ENCODE peak calls at places on chromosome 11, in six cellular contexts. One of them, this sample, is unnamed.

GRCh38 chr11:65573391-65574146 is 1.2 kb downstream of the FAM89B start:
- DNase-seq in astrocyte: no peak
- DNase-seq in cardiac muscle cell: no peak
- DNase-seq in foreskin keratinocyte: no peak
- DNase-seq in CD8-positive, alpha-beta memory T cell: no peak
- DNase-seq in spleen: peak; percentile 89
- DNase-seq in this sample: no peak

GRCh38 chr11:3111919-3112690 is 53.0 kb downstream of the OSBPL5 start:
- DNase-seq in astrocyte: no peak
- DNase-seq in cardiac muscle cell: peak; percentile 27
- DNase-seq in foreskin keratinocyte: no peak
- DNase-seq in CD8-positive, alpha-beta memory T cell: no peak
- DNase-seq in spleen: no peak
- DNase-seq in this sample: no peak

GRCh38 chr11:57249384-57250319 is 12.6 kb upstream of the APLNR start:
- DNase-seq in astrocyte: peak; percentile 19
- DNase-seq in cardiac muscle cell: peak; percentile 75
- DNase-seq in foreskin keratinocyte: peak; percentile 63
- DNase-seq in CD8-positive, alpha-beta memory T cell: peak; percentile 13
- DNase-seq in spleen: peak; percentile 81
- DNase-seq in this sample: peak; percentile 22

GRCh38 chr11:121112498-121113455 is 11.7 kb downstream of the TECTA start:
- DNase-seq in astrocyte: peak; percentile 68
- DNase-seq in cardiac muscle cell: peak; percentile 85
- DNase-seq in foreskin keratinocyte: peak; percentile 52
- DNase-seq in CD8-positive, alpha-beta memory T cell: no peak
- DNase-seq in spleen: no peak
- DNase-seq in this sample: peak; percentile 1

GRCh38 chr11:2669926-2670469 is 29.8 kb downstream of the KCNQ1OT1 start:
- DNase-seq in astrocyte: no peak
- DNase-seq in cardiac muscle cell: no peak
- DNase-seq in foreskin keratinocyte: no peak
- DNase-seq in CD8-positive, alpha-beta memory T cell: no peak
- DNase-seq in spleen: no peak
- DNase-seq in this sample: no peak

GRCh38 chr11:68138256-68138655 is 17.1 kb upstream of the CHKA start:
- DNase-seq in astrocyte: no peak
- DNase-seq in cardiac muscle cell: no peak
- DNase-seq in foreskin keratinocyte: no peak
- DNase-seq in CD8-positive, alpha-beta memory T cell: no peak
- DNase-seq in spleen: no peak
- DNase-seq in this sample: no peak

GRCh38 chr11:125091247-125091876 is 20.1 kb downstream of the TMEM218 start:
- DNase-seq in astrocyte: peak; percentile 64
- DNase-seq in cardiac muscle cell: peak; percentile 89
- DNase-seq in foreskin keratinocyte: peak; percentile 83
- DNase-seq in CD8-positive, alpha-beta memory T cell: no peak
- DNase-seq in spleen: peak; percentile 41
- DNase-seq in this sample: no peak

GRCh38 chr11:4025957-4026324 is 68.7 kb upstream of the RRM1 start:
- DNase-seq in astrocyte: peak; percentile 50
- DNase-seq in cardiac muscle cell: peak; percentile 82
- DNase-seq in foreskin keratinocyte: no peak
- DNase-seq in CD8-positive, alpha-beta memory T cell: no peak
- DNase-seq in spleen: no peak
- DNase-seq in this sample: no peak

GRCh38 chr11:72240461-72241289 is 3.3 kb downstream of the PHOX2A start:
- DNase-seq in astrocyte: no peak
- DNase-seq in cardiac muscle cell: peak; percentile 40
- DNase-seq in foreskin keratinocyte: peak; percentile 28
- DNase-seq in CD8-positive, alpha-beta memory T cell: no peak
- DNase-seq in spleen: peak; percentile 76
- DNase-seq in this sample: no peak

GRCh38 chr11:112637046-112637445 is 324.2 kb upstream of the NCAM1 start:
- DNase-seq in astrocyte: no peak
- DNase-seq in cardiac muscle cell: no peak
- DNase-seq in foreskin keratinocyte: no peak
- DNase-seq in CD8-positive, alpha-beta memory T cell: no peak
- DNase-seq in spleen: no peak
- DNase-seq in this sample: no peak

GRCh38 chr11:64250875-64251721 is at the start of gene PLCB3:
- DNase-seq in astrocyte: no peak
- DNase-seq in cardiac muscle cell: peak; percentile 58
- DNase-seq in foreskin keratinocyte: no peak
- DNase-seq in CD8-positive, alpha-beta memory T cell: peak; percentile 61
- DNase-seq in spleen: peak; percentile 92
- DNase-seq in this sample: no peak

GRCh38 chr11:16312242-16312641 is 44.1 kb downstream of the SOX6 start:
- DNase-seq in astrocyte: no peak
- DNase-seq in cardiac muscle cell: no peak
- DNase-seq in foreskin keratinocyte: no peak
- DNase-seq in CD8-positive, alpha-beta memory T cell: no peak
- DNase-seq in spleen: no peak
- DNase-seq in this sample: no peak

GRCh38 chr11:5380740-5381342 is 2.8 kb upstream of the OR51M1 start:
- DNase-seq in astrocyte: peak; percentile 28
- DNase-seq in cardiac muscle cell: peak; percentile 78
- DNase-seq in foreskin keratinocyte: peak; percentile 35
- DNase-seq in CD8-positive, alpha-beta memory T cell: no peak
- DNase-seq in spleen: no peak
- DNase-seq in this sample: no peak

GRCh38 chr11:125514336-125515101 is 18.5 kb upstream of the FEZ1 start:
- DNase-seq in astrocyte: peak; percentile 85
- DNase-seq in cardiac muscle cell: peak; percentile 94
- DNase-seq in foreskin keratinocyte: peak; percentile 100
- DNase-seq in CD8-positive, alpha-beta memory T cell: peak; percentile 40
- DNase-seq in spleen: no peak
- DNase-seq in this sample: peak; percentile 94

GRCh38 chr11:122202951-122203456 is 87.0 kb upstream of the BLID start:
- DNase-seq in astrocyte: peak; percentile 65
- DNase-seq in cardiac muscle cell: peak; percentile 83
- DNase-seq in foreskin keratinocyte: peak; percentile 94
- DNase-seq in CD8-positive, alpha-beta memory T cell: no peak
- DNase-seq in spleen: peak; percentile 84
- DNase-seq in this sample: peak; percentile 46

GRCh38 chr11:130877532-130877931 is 38.7 kb downstream of the SNX19 start:
- DNase-seq in astrocyte: no peak
- DNase-seq in cardiac muscle cell: no peak
- DNase-seq in foreskin keratinocyte: no peak
- DNase-seq in CD8-positive, alpha-beta memory T cell: no peak
- DNase-seq in spleen: no peak
- DNase-seq in this sample: no peak

GRCh38 chr11:94635072-94635471 is 67.9 kb downstream of the PIWIL4 start:
- DNase-seq in astrocyte: no peak
- DNase-seq in cardiac muscle cell: no peak
- DNase-seq in foreskin keratinocyte: no peak
- DNase-seq in CD8-positive, alpha-beta memory T cell: no peak
- DNase-seq in spleen: no peak
- DNase-seq in this sample: no peak

GRCh38 chr11:35083181-35084061 is 55.5 kb upstream of the CD44 start:
- DNase-seq in astrocyte: peak; percentile 99
- DNase-seq in cardiac muscle cell: peak; percentile 87
- DNase-seq in foreskin keratinocyte: peak; percentile 94
- DNase-seq in CD8-positive, alpha-beta memory T cell: peak; percentile 48
- DNase-seq in spleen: peak; percentile 82
- DNase-seq in this sample: no peak

GRCh38 chr11:115066111-115066660 is 387.9 kb downstream of the NXPE2 start:
- DNase-seq in astrocyte: peak; percentile 18
- DNase-seq in cardiac muscle cell: no peak
- DNase-seq in foreskin keratinocyte: no peak
- DNase-seq in CD8-positive, alpha-beta memory T cell: no peak
- DNase-seq in spleen: no peak
- DNase-seq in this sample: no peak

GRCh38 chr11:11618973-11619435 is 2.8 kb downstream of the GALNT18 start:
- DNase-seq in astrocyte: no peak
- DNase-seq in cardiac muscle cell: no peak
- DNase-seq in foreskin keratinocyte: no peak
- DNase-seq in CD8-positive, alpha-beta memory T cell: no peak
- DNase-seq in spleen: no peak
- DNase-seq in this sample: no peak

GRCh38 chr11:7587712-7588111 is 73.9 kb downstream of the PPFIBP2 start:
- DNase-seq in astrocyte: no peak
- DNase-seq in cardiac muscle cell: no peak
- DNase-seq in foreskin keratinocyte: no peak
- DNase-seq in CD8-positive, alpha-beta memory T cell: no peak
- DNase-seq in spleen: no peak
- DNase-seq in this sample: no peak

GRCh38 chr11:126655807-126656128 is 300.3 kb downstream of the ST3GAL4 start:
- DNase-seq in astrocyte: no peak
- DNase-seq in cardiac muscle cell: peak; percentile 21
- DNase-seq in foreskin keratinocyte: peak; percentile 22
- DNase-seq in CD8-positive, alpha-beta memory T cell: no peak
- DNase-seq in spleen: no peak
- DNase-seq in this sample: no peak

GRCh38 chr11:126658306-126659056 is 303.0 kb downstream of the ST3GAL4 start:
- DNase-seq in astrocyte: no peak
- DNase-seq in cardiac muscle cell: no peak
- DNase-seq in foreskin keratinocyte: no peak
- DNase-seq in CD8-positive, alpha-beta memory T cell: no peak
- DNase-seq in spleen: no peak
- DNase-seq in this sample: no peak

GRCh38 chr11:126653040-126653439 is 297.6 kb downstream of the ST3GAL4 start:
- DNase-seq in astrocyte: no peak
- DNase-seq in cardiac muscle cell: no peak
- DNase-seq in foreskin keratinocyte: no peak
- DNase-seq in CD8-positive, alpha-beta memory T cell: no peak
- DNase-seq in spleen: no peak
- DNase-seq in this sample: no peak

GRCh38 chr11:126661051-126661450 is 305.6 kb downstream of the ST3GAL4 start:
- DNase-seq in astrocyte: no peak
- DNase-seq in cardiac muscle cell: no peak
- DNase-seq in foreskin keratinocyte: no peak
- DNase-seq in CD8-positive, alpha-beta memory T cell: no peak
- DNase-seq in spleen: no peak
- DNase-seq in this sample: no peak

DNA sequence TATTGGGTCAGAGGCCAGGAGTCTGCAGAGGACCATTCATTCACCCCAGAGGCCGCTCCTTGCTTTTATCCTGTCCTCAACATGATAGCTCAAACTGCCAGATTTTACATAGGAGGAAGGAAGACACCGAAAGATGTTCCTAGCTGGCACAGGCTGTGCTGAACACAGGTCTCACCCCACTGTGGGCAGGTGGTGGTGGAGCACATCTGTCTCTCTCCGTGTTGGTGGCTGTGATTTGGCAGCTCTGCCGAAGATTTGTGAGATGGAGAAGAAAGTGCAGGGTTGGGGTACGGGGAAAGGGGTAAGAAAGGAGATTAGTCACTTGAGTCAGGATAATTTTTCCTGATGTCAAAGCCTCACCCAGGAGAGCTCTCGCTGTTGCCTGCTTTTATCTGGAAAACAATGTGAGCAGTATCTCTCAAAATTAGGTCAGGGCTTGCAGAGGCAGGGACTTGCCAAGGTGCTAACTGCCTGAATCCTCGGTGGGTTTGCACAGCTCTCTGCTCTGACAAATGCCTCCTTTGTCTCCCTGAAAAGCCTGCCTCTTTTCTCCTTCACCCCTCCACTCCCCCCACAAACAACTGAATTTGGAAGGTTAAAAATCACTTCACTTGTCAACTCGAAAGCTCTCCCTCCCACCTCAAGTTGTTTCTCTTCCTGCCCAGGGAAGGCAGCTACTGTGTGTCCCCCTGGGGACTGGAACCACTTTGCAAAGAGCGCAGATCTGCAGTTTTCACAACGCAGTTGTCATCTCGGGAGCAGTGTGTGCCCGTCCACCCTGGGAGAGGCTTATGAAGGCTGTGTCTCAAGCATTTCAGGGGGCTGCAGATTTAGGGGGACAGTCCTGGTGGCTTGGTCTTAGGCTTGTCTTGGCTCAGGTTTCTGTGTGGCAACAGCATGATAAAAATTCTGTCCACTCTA is 299.7 kb downstream of the ST3GAL4 start:
- DNase-seq in astrocyte: no peak
- DNase-seq in cardiac muscle cell: no peak
- DNase-seq in foreskin keratinocyte: peak; percentile 15
- DNase-seq in CD8-positive, alpha-beta memory T cell: no peak
- DNase-seq in spleen: no peak
- DNase-seq in this sample: no peak
- H3K27ac ChIP-seq in astrocyte: no peak overlapping the region
- H3K27ac ChIP-seq in cardiac muscle cell: no peak overlapping the region
- H3K27ac ChIP-seq in foreskin keratinocyte: no peak overlapping the region
- H3K27ac ChIP-seq in CD8-positive, alpha-beta memory T cell: no peak overlapping the region
- H3K27ac ChIP-seq in spleen: no peak overlapping the region
- H3K27ac ChIP-seq in this sample: no peak overlapping the region

GRCh38 chr11:386483-386882 is 7.5 kb upstream of the PKP3 start:
- DNase-seq in astrocyte: no peak
- DNase-seq in cardiac muscle cell: no peak
- DNase-seq in foreskin keratinocyte: no peak
- DNase-seq in CD8-positive, alpha-beta memory T cell: no peak
- DNase-seq in spleen: no peak
- DNase-seq in this sample: no peak
- H3K27ac ChIP-seq in astrocyte: no peak overlapping the region
- H3K27ac ChIP-seq in cardiac muscle cell: no peak overlapping the region
- H3K27ac ChIP-seq in foreskin keratinocyte: no peak overlapping the region
- H3K27ac ChIP-seq in CD8-positive, alpha-beta memory T cell: no peak overlapping the region
- H3K27ac ChIP-seq in spleen: no peak overlapping the region
- H3K27ac ChIP-seq in this sample: no peak overlapping the region

GRCh38 chr11:78376858-78377257 is 40.8 kb downstream of the GAB2 start:
- DNase-seq in astrocyte: no peak
- DNase-seq in cardiac muscle cell: no peak
- DNase-seq in foreskin keratinocyte: no peak
- DNase-seq in CD8-positive, alpha-beta memory T cell: no peak
- DNase-seq in spleen: no peak
- DNase-seq in this sample: no peak
- H3K27ac ChIP-seq in astrocyte: no peak overlapping the region
- H3K27ac ChIP-seq in cardiac muscle cell: no peak overlapping the region
- H3K27ac ChIP-seq in foreskin keratinocyte: no peak overlapping the region
- H3K27ac ChIP-seq in CD8-positive, alpha-beta memory T cell: no peak overlapping the region
- H3K27ac ChIP-seq in spleen: no peak overlapping the region
- H3K27ac ChIP-seq in this sample: no peak overlapping the region

DNA sequence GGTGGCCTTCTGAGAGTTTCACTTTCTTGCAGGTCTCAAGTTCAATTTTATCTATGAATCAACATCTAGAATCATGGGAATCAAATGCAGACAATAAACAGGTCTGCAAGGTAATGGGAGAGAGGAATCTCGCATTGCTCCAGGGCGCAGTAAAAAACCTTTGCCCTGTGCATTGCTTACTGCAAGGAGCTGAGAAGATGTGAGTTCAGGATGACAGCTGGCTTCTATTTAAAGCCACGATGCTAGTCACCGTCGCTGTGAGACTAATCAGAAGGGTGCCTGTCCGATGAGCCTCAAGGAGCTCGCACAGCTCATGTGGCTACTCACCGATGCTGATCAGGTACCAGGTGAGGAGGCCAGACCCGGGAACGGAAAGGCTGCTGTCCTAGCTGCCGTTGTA is 30.2 kb upstream of the APOA1 start:
- DNase-seq in astrocyte: no peak
- DNase-seq in cardiac muscle cell: no peak
- DNase-seq in foreskin keratinocyte: no peak
- DNase-seq in CD8-positive, alpha-beta memory T cell: no peak
- DNase-seq in spleen: no peak
- DNase-seq in this sample: no peak
- H3K27ac ChIP-seq in astrocyte: no peak overlapping the region
- H3K27ac ChIP-seq in cardiac muscle cell: peak overlapping the region; percentile 36
- H3K27ac ChIP-seq in foreskin keratinocyte: no peak overlapping the region
- H3K27ac ChIP-seq in CD8-positive, alpha-beta memory T cell: no peak overlapping the region
- H3K27ac ChIP-seq in spleen: no peak overlapping the region
- H3K27ac ChIP-seq in this sample: no peak overlapping the region

GRCh38 chr11:66871521-66871901 is 14.6 kb downstream of the LRFN4 start:
- DNase-seq in astrocyte: no peak
- DNase-seq in cardiac muscle cell: no peak
- DNase-seq in foreskin keratinocyte: no peak
- DNase-seq in CD8-positive, alpha-beta memory T cell: no peak
- DNase-seq in spleen: no peak
- DNase-seq in this sample: no peak
- H3K27ac ChIP-seq in astrocyte: no peak overlapping the region
- H3K27ac ChIP-seq in cardiac muscle cell: no peak overlapping the region
- H3K27ac ChIP-seq in foreskin keratinocyte: no peak overlapping the region
- H3K27ac ChIP-seq in CD8-positive, alpha-beta memory T cell: no peak overlapping the region
- H3K27ac ChIP-seq in spleen: no peak overlapping the region
- H3K27ac ChIP-seq in this sample: no peak overlapping the region

GRCh38 chr11:20008870-20009644 is 151.2 kb downstream of the DBX1 start:
- DNase-seq in astrocyte: no peak
- DNase-seq in cardiac muscle cell: no peak
- DNase-seq in foreskin keratinocyte: no peak
- DNase-seq in CD8-positive, alpha-beta memory T cell: no peak
- DNase-seq in spleen: no peak
- DNase-seq in this sample: no peak
- H3K27ac ChIP-seq in astrocyte: no peak overlapping the region
- H3K27ac ChIP-seq in cardiac muscle cell: peak overlapping the region; percentile 93
- H3K27ac ChIP-seq in foreskin keratinocyte: no peak overlapping the region
- H3K27ac ChIP-seq in CD8-positive, alpha-beta memory T cell: no peak overlapping the region
- H3K27ac ChIP-seq in spleen: no peak overlapping the region
- H3K27ac ChIP-seq in this sample: no peak overlapping the region

This sample was measured in epithelial cell of prostate.